ENCODE peak calls at places on chromosomes 6 and 20, in five cellular contexts. M, C, T, P and X are unnamed samples.

GRCh38 chr20:4713401-4713800 is 8.3 kb upstream of the PRND start:
- DNase-seq in M (no peak), C (no peak), T (no peak), P (no peak), X (no peak)

GRCh38 chr20:38342196-38342595 is 4.1 kb upstream of the LBP start:
- DNase-seq in M (no peak), C (no peak), T (peak), P (no peak), X (no peak)

GRCh38 chr6:6851059-6851658 is 256.6 kb upstream of the RREB1 start:
- DNase-seq in M (peak), C (no peak), T (no peak), P (peak), X (peak)

GRCh38 chr6:14520029-14520428 is 402.5 kb downstream of the CD83 start:
- DNase-seq in M (no peak), C (no peak), T (no peak), P (no peak), X (no peak)

GRCh38 chr6:159004592-159004991 is 4.6 kb upstream of the RSPH3 start:
- DNase-seq in M (no peak), C (no peak), T (no peak), P (no peak), X (no peak)

GRCh38 chr6:100300221-100300736 is 164.4 kb downstream of the SIM1 start:
- DNase-seq in M (peak), C (no peak), T (no peak), P (no peak), X (no peak)

GRCh38 chr20:40276291-40276690 is 412.7 kb downstream of the MAFB start:
- DNase-seq in M (no peak), C (no peak), T (no peak), P (no peak), X (no peak)

GRCh38 chr6:169341706-169342105 is 88.1 kb upstream of the THBS2 start:
- DNase-seq in M (no peak), C (no peak), T (no peak), P (no peak), X (no peak)

GRCh38 chr20:37327748-37328147 is 18.2 kb upstream of the SRC start:
- DNase-seq in M (no peak), C (no peak), T (no peak), P (no peak), X (no peak)

GRCh38 chr6:166602928-166603690 is 16.6 kb upstream of the RAMACL start:
- DNase-seq in M (no peak), C (no peak), T (no peak), P (no peak), X (no peak)

GRCh38 chr6:122770835-122771601 is 8.5 kb upstream of the FABP7 start:
- DNase-seq in M (no peak), C (no peak), T (peak), P (no peak), X (no peak)

GRCh38 chr6:54873589-54873988 is 27.0 kb downstream of the FAM83B start:
- DNase-seq in M (no peak), C (no peak), T (no peak), P (no peak), X (no peak)
- H3K4me3 ChIP-seq in M (no peak), C (no peak), T (no peak), P (no peak), X (no peak)

DNA sequence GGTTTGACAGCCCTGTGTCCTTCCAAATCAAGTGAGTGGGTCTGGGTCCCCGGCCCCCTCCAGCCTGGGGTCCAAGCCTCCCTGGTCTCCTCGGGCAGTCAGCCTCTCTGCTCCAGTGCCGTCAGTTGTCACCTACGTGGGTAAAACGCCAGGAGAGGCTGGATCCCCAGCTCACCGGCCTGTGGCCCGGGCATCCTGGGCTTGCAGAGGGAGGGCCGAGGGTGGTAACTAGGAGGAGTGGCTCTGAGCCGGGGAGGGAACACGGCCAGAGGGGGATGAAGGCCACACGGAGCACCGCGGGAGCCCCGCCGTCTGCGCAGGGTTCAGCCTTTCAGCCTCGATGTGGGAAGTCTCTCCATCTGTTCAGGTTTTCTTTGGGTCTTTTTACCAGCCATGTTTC is 29.5 kb upstream of the BHLHE23 start:
- DNase-seq in M (no peak), C (no peak), T (peak), P (no peak), X (no peak)
- H3K27ac ChIP-seq in M (no peak), C (no peak), T (no peak), P (no peak), X (no peak)

GRCh38 chr6:28770732-28771131 is 153.1 kb downstream of the TRIM27 start:
- DNase-seq in M (no peak), C (no peak), T (no peak), P (no peak), X (no peak)
- TF ChIP-seq EZH2 in M (no peak), C (no peak), T (peak), P (no peak), X (no peak)

GRCh38 chr6:157017022-157017421 is 239.8 kb downstream of the ARID1B start:
- DNase-seq in M (no peak), C (no peak), T (no peak), P (no peak), X (no peak)

GRCh38 chr6:157017861-157018260 is 240.7 kb downstream of the ARID1B start:
- DNase-seq in M (no peak), C (no peak), T (no peak), P (no peak), X (no peak)

GRCh38 chr6:157019733-157020132 is 242.6 kb downstream of the ARID1B start:
- DNase-seq in M (peak), C (no peak), T (no peak), P (no peak), X (peak)

GRCh38 chr6:157020398-157021266 is 243.5 kb downstream of the ARID1B start:
- DNase-seq in M (peak), C (no peak), T (peak), P (no peak), X (peak)

GRCh38 chr6:157019115-157019628 is 242.0 kb downstream of the ARID1B start:
- DNase-seq in M (no peak), C (no peak), T (peak), P (no peak), X (peak)
- H3K4me3 ChIP-seq in M (no peak), C (peak), T (no peak), P (no peak), X (peak)

DNA sequence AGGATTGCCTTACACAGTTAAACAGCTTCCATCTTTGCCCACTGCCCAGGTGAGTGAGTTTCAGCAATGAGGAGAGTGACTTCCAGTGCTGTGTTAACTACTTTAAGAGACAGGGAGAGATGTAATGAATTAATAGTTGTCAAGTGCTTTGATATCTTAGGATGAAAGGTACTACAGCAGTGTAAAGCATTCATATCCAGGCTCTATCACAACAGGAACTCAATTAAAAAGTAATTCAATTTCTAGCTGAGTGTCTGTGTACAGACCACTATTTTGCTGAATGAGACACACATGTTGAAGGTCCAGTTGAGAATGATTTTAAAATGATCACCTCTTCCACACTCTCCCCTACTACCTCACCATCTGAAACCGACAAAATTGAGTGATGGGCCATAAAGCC is 70.7 kb upstream of the BEND3 start:
- DNase-seq in M (no peak), C (no peak), T (no peak), P (no peak), X (no peak)
- H3K27ac ChIP-seq in M (no peak), C (no peak), T (peak), P (no peak), X (no peak)

DNA sequence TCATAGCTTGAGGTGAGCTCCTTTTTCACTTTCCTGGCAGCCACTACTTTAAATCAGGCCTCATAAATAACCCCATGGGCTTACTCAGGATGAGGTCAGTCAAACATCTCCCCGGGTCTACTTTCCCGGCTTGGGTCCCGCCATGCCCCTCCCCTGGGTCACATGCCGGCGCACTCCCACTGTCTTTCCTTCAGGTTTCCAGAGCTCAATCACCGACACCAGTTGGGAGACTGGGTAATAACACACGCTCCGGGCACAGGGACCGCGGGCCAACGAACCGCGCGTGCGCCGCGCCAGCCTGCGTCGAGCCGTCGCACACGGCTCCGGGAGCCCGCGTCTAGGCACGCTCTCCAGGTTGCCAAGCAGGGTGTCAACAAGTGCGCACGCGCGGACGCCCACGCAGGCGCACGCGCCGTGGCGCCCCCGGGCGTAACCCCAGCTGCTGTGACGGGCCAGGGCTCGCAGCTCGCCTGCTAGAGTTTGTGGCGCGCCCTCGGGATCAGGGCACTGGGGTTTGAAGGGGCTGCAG is 31.6 kb downstream of the TFAP2B start:
- DNase-seq in M (no peak), C (no peak), T (peak), P (no peak), X (peak)
- TF ChIP-seq EZH2 in M (peak), C (no peak), T (peak), P (no peak), X (peak)